ENCODE peak calls at places on chromosomes 11 and 22, in ten cellular contexts. M, K, S, L, P, W, V, Z, A and X are unnamed samples.

GRCh38 chr11:61129608-61130523 is 27.6 kb downstream of the CD5 start:
- DNase-seq in M (peak; percentile 85), S (peak; percentile 90), L (peak; percentile 89), P (peak; percentile 93), W (peak; percentile 97), K (peak; percentile 90), A (peak; percentile 83), V (peak; percentile 91), Z (peak; percentile 80), X (peak; percentile 90)

GRCh38 chr11:68509105-68509504 is 48.6 kb downstream of the PPP6R3 start:
- DNase-seq in Z (no peak), M (no peak), W (no peak), P (no peak), L (no peak), V (no peak), A (no peak), K (no peak), S (no peak), X (no peak)

GRCh38 chr11:128476729-128477128 is 110.6 kb downstream of the ETS1 start:
- DNase-seq in P (no peak), L (no peak), A (no peak), V (no peak), W (no peak), M (no peak), Z (no peak), S (no peak), K (peak; percentile 97), X (peak; percentile 83)

GRCh38 chr22:43955883-43956286 is 643 bp downstream of the SAMM50 start:
- DNase-seq in W (no peak), P (no peak), M (no peak), L (peak; percentile 63), Z (no peak), K (no peak), S (no peak), V (no peak), A (no peak), X (no peak)

GRCh38 chr11:87114093-87114492 is 76.4 kb downstream of the TMEM135 start:
- DNase-seq in W (no peak), Z (no peak), K (no peak), P (no peak), A (no peak), L (no peak), S (no peak), M (no peak), V (no peak), X (no peak)

GRCh38 chr11:58994171-58994570 is 54.9 kb downstream of the GLYATL1 start:
- DNase-seq in W (no peak), A (no peak), S (no peak), V (no peak), L (no peak), M (no peak), P (no peak), K (no peak), Z (no peak), X (no peak)

GRCh38 chr11:92324890-92325289 is 100.3 kb downstream of the FAT3 start:
- DNase-seq in V (no peak), A (no peak), L (no peak), W (no peak), M (no peak), Z (no peak), P (no peak), K (no peak), S (no peak), X (no peak)

GRCh38 chr22:35749808-35750207 is 32.1 kb downstream of the APOL5 start:
- DNase-seq in P (no peak), M (no peak), S (no peak), W (no peak), A (no peak), K (no peak), Z (no peak), V (no peak), L (peak; percentile 98), X (peak; percentile 52)

GRCh38 chr22:21657361-21658118 is 8.3 kb upstream of the PPIL2 start:
- DNase-seq in V (peak; percentile 79), P (peak; percentile 87), W (peak; percentile 71), L (peak; percentile 85), A (no peak), S (no peak), Z (peak; percentile 25), M (peak; percentile 80), K (peak; percentile 80), X (peak; percentile 93)

GRCh38 chr11:6742260-6742659 is 29.5 kb downstream of the OR2AG2 start:
- DNase-seq in A (no peak), Z (no peak), M (no peak), S (no peak), V (no peak), P (no peak), L (no peak), W (no peak), K (no peak), X (no peak)

DNA sequence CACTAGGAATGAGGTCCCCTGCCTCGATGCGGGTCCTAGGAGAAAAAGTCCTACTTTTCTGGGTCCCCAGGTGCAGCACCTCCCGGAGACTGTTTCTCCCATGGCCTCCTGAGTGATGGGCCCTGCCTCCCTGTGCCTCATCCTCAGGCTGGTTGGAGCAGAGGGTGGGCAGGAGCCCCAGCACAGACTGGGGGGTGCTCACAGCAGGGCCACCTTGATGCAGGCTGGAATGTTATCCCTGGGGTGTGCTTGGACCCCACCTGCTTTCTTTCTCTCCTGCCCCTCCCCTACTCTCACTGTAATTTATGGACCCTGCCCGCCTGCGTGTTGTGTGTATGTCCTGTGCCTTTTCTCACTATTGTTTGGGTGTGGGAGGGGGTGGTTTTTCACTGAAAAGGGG is 8.1 kb downstream of the SHISA8 start:
- DNase-seq in L (no peak), S (no peak), P (no peak), Z (no peak), K (no peak), W (no peak), V (no peak), M (no peak), A (no peak), X (no peak)
- H3K36me3 ChIP-seq in L (peaks cover 62% of the 10 kb centered on the region), S (no peaks in the 10 kb centered on the region), P (no peaks in the 10 kb centered on the region), Z (peaks cover 2% of the 10 kb centered on the region), K (peaks cover 6% of the 10 kb centered on the region), W (no peaks in the 10 kb centered on the region), V (peaks cover 13% of the 10 kb centered on the region), M (no peaks in the 10 kb centered on the region), A (no peaks in the 10 kb centered on the region), X (no peaks in the 10 kb centered on the region)

GRCh38 chr22:31272522-31273446 is 19.5 kb downstream of the PIK3IP1 start:
- DNase-seq in S (peak; percentile 40), A (no peak), K (no peak), Z (peak; percentile 47), L (peak; percentile 66), P (peak; percentile 70), M (no peak), W (peak; percentile 66), V (peak; percentile 64), X (no peak)
- H3K4me1 ChIP-seq in S (peaks cover 2% of the 10 kb centered on the region), A (no peaks in the 10 kb centered on the region), K (peaks cover 52% of the 10 kb centered on the region), Z (no peaks in the 10 kb centered on the region), L (no peaks in the 10 kb centered on the region), P (no peaks in the 10 kb centered on the region), M (peaks cover 5% of the 10 kb centered on the region), W (no peaks in the 10 kb centered on the region), V (peaks cover 9% of the 10 kb centered on the region), X (peaks cover 3% of the 10 kb centered on the region)

GRCh38 chr11:12467610-12468009 is 90.2 kb downstream of the PARVA start:
- DNase-seq in P (no peak), Z (no peak), V (no peak), M (no peak), K (no peak), S (no peak), W (no peak), A (no peak), L (no peak), X (no peak)

GRCh38 chr11:12472401-12473065 is 95.2 kb downstream of the PARVA start:
- DNase-seq in W (no peak), V (no peak), P (no peak), A (no peak), S (no peak), M (no peak), Z (no peak), K (no peak), L (no peak), X (no peak)

GRCh38 chr11:12470236-12470635 is 92.9 kb downstream of the PARVA start:
- DNase-seq in P (no peak), Z (no peak), S (no peak), V (no peak), W (no peak), K (no peak), A (no peak), M (no peak), L (no peak), X (no peak)

GRCh38 chr11:12473366-12473765 is 96.0 kb downstream of the PARVA start:
- DNase-seq in Z (no peak), S (no peak), K (no peak), W (no peak), M (no peak), P (no peak), V (no peak), L (no peak), A (no peak), X (no peak)

DNA sequence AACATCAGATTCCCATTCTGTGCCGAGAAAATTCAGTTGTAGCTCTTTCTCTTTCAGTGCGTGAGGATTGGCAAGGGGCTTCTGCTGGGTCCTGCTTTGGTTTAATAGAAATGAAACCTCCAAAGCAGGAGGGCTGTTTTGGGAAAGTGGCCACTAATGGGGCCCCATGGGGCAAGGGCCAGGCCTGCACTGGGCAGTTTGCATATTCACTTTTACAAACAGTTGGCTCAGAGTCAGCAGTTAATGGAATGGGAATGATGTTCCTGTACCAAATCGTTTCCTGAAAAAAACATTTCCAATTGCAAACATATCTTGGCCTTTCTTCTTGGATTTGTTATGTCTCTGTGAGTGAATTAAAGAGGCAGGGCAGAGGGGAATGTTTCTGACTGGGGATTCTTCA is 92.1 kb downstream of the PARVA start:
- DNase-seq in V (no peak), K (no peak), P (no peak), S (peak; percentile 26), Z (no peak), W (no peak), L (no peak), A (no peak), M (no peak), X (no peak)
- H3K27ac ChIP-seq in V (no peak overlapping the region), K (no peak overlapping the region), P (no peak overlapping the region), S (peak overlapping the region; percentile 7), Z (no peak overlapping the region), W (no peak overlapping the region), L (no peak overlapping the region), A (no peak overlapping the region), M (peak overlapping the region; percentile 58), X (peak overlapping the region; percentile 23)

GRCh38 chr11:251550-251949 is 14.8 kb downstream of the PSMD13 start:
- DNase-seq in A (no peak), M (no peak), Z (no peak), W (no peak), V (no peak), P (no peak), S (no peak), L (no peak), K (no peak), X (no peak)

GRCh38 chr11:250274-250673 is 13.5 kb downstream of the PSMD13 start:
- DNase-seq in L (no peak), W (no peak), S (no peak), M (no peak), A (no peak), V (no peak), Z (no peak), P (no peak), K (no peak), X (no peak)

GRCh38 chr11:250740-251299 is 14.0 kb downstream of the PSMD13 start:
- DNase-seq in L (peak; percentile 60), P (peak; percentile 64), S (no peak), M (peak; percentile 44), W (peak; percentile 50), A (no peak), K (peak; percentile 84), Z (peak; percentile 11), V (peak; percentile 66), X (peak; percentile 76)

GRCh38 chr11:252666-253065 is 15.9 kb downstream of the PSMD13 start:
- DNase-seq in K (no peak), W (no peak), A (no peak), Z (no peak), V (no peak), S (no peak), M (no peak), P (no peak), L (no peak), X (no peak)

GRCh38 chr11:249062-249461 is 12.3 kb downstream of the PSMD13 start:
- DNase-seq in K (no peak), P (no peak), L (no peak), Z (no peak), V (no peak), M (no peak), S (no peak), A (no peak), W (no peak), X (no peak)
- H3K36me3 ChIP-seq in K (peaks cover 66% of the 10 kb centered on the region), P (peaks cover 8% of the 10 kb centered on the region), L (peaks cover 97% of the 10 kb centered on the region), Z (peaks cover 43% of the 10 kb centered on the region), V (peaks cover 17% of the 10 kb centered on the region), M (peaks cover 11% of the 10 kb centered on the region), S (no peaks in the 10 kb centered on the region), A (peaks cover 55% of the 10 kb centered on the region), W (peaks cover 60% of the 10 kb centered on the region), X (no peaks in the 10 kb centered on the region)